ENCODE peak calls at places on chromosomes 2 and 18, in six cellular contexts. I, C, N, R, G and W are unnamed samples. For H3K4me1 and H3K27me3, the result is how much of the 10 kb centered on the place peaks cover.

GRCh38 chr2:86366651-86367500 is 29.4 kb upstream of the REEP1 start:
- DNase-seq in I (no peak), C (no peak), N (no peak), R (no peak), G (no peak), W (no peak)

GRCh38 chr2:120902532-120903088 is 166.9 kb downstream of the GLI2 start:
- DNase-seq in I (no peak), C (no peak), N (no peak), R (no peak), G (no peak), W (no peak)

GRCh38 chr2:95121495-95122196 is at the start of gene MRPS5:
- DNase-seq in I (peak), C (peak), N (peak), R (peak), G (peak), W (peak)

GRCh38 chr2:133809485-133809884 is 241.2 kb upstream of the NCKAP5 start:
- DNase-seq in I (no peak), C (no peak), N (no peak), R (no peak), G (no peak), W (no peak)

GRCh38 chr2:234425923-234426603 is 70.8 kb downstream of the ARL4C start:
- DNase-seq in I (peak), C (no peak), N (no peak), R (no peak), G (no peak), W (peak)

GRCh38 chr2:20422679-20423271 is 24.1 kb upstream of the RHOB start:
- DNase-seq in I (no peak), C (no peak), N (no peak), R (no peak), G (peak), W (no peak)

GRCh38 chr2:88038263-88039105 is 17.1 kb downstream of the KRCC1 start:
- DNase-seq in I (no peak), C (peak), N (no peak), R (no peak), G (peak), W (no peak)

GRCh38 chr2:157727693-157728092 is 99.0 kb upstream of the ACVR1C start:
- DNase-seq in I (no peak), C (no peak), N (no peak), R (no peak), G (no peak), W (no peak)

GRCh38 chr2:174614261-174614660 is 16.7 kb upstream of the WIPF1 start:
- DNase-seq in I (no peak), C (no peak), N (no peak), R (no peak), G (peak), W (no peak)

GRCh38 chr2:188395903-188396699 is 104.4 kb downstream of the GULP1 start:
- DNase-seq in I (no peak), C (no peak), N (no peak), R (no peak), G (no peak), W (no peak)

GRCh38 chr2:28247326-28247725 is 145.3 kb upstream of the FOSL2 start:
- DNase-seq in I (no peak), C (no peak), N (no peak), R (no peak), G (no peak), W (no peak)

GRCh38 chr2:46171996-46172546 is 125.1 kb upstream of the EPAS1 start:
- DNase-seq in I (no peak), C (no peak), N (no peak), R (no peak), G (no peak), W (no peak)

GRCh38 chr2:48332286-48332685 is 197.7 kb upstream of the STON1 start:
- DNase-seq in I (no peak), C (no peak), N (no peak), R (no peak), G (peak), W (no peak)

GRCh38 chr2:183207110-183207509 is 82.9 kb downstream of the NUP35 start:
- DNase-seq in I (no peak), C (no peak), N (no peak), R (no peak), G (peak), W (no peak)

GRCh38 chr2:196233033-196233807 is 61.8 kb upstream of the STK17B start:
- DNase-seq in I (no peak), C (peak), N (no peak), R (no peak), G (peak), W (no peak)

GRCh38 chr2:144181006-144181405 is 338.9 kb downstream of the ZEB2 start:
- DNase-seq in I (no peak), C (no peak), N (no peak), R (no peak), G (no peak), W (no peak)

GRCh38 chr18:70453058-70453775 is 164.4 kb downstream of the SOCS6 start:
- DNase-seq in I (no peak), C (no peak), N (no peak), R (no peak), G (peak), W (no peak)

GRCh38 chr18:9103488-9103887 is 989 bp downstream of the NDUFV2 start:
- DNase-seq in I (peak), C (peak), N (no peak), R (no peak), G (peak), W (no peak)

GRCh38 chr18:50089702-50090101 is 105.2 kb downstream of the MYO5B start:
- DNase-seq in I (no peak), C (no peak), N (no peak), R (no peak), G (no peak), W (no peak)

GRCh38 chr2:231334981-231335380 is 60.5 kb upstream of the B3GNT7 start:
- DNase-seq in I (no peak), C (no peak), N (no peak), R (no peak), G (no peak), W (no peak)

GRCh38 chr18:74778191-74778847 is 180.6 kb downstream of the ZNF407 start:
- DNase-seq in I (no peak), C (no peak), N (no peak), R (no peak), G (peak), W (no peak)

GRCh38 chr18:52348209-52348608 is 8.2 kb downstream of the DCC start:
- DNase-seq in I (no peak), C (no peak), N (no peak), R (no peak), G (peak), W (no peak)

GRCh38 chr2:47250576-47251403 is 95.7 kb upstream of the STPG4 start:
- DNase-seq in I (no peak), C (peak), N (no peak), R (no peak), G (no peak), W (no peak)

GRCh38 chr2:150425121-150425559 is 62.3 kb downstream of the RND3 start:
- DNase-seq in I (no peak), C (no peak), N (peak), R (peak), G (peak), W (no peak)

GRCh38 chr2:47002480-47003381 is 87.1 kb upstream of the MCFD2 start:
- DNase-seq in I (no peak), C (peak), N (peak), R (no peak), G (peak), W (no peak)

GRCh38 chr2:169452080-169452479 is 27.2 kb upstream of the BBS5 start:
- DNase-seq in I (no peak), C (peak), N (no peak), R (no peak), G (peak), W (no peak)

GRCh38 chr2:156339110-156339847 is 6.8 kb upstream of the NR4A2 start:
- DNase-seq in I (no peak), C (no peak), N (no peak), R (no peak), G (no peak), W (no peak)

GRCh38 chr18:77135339-77136075 is 2.9 kb upstream of the MBP start:
- DNase-seq in I (no peak), C (no peak), N (no peak), R (no peak), G (no peak), W (no peak)

GRCh38 chr2:205800804-205801203 is 118.5 kb downstream of the NRP2 start:
- DNase-seq in I (no peak), C (peak), N (no peak), R (no peak), G (no peak), W (no peak)

GRCh38 chr2:44075536-44075935 is 79.7 kb upstream of the LRPPRC start:
- DNase-seq in I (no peak), C (no peak), N (no peak), R (peak), G (peak), W (no peak)

GRCh38 chr2:96163768-96164429 is 18.7 kb upstream of the DUSP2 start:
- DNase-seq in I (peak), C (no peak), N (no peak), R (no peak), G (no peak), W (no peak)

GRCh38 chr2:67954125-67954748 is 108.6 kb downstream of the C1D start:
- DNase-seq in I (no peak), C (peak), N (no peak), R (no peak), G (no peak), W (peak)

GRCh38 chr2:106143495-106144215 is 50.4 kb downstream of the UXS1 start:
- DNase-seq in I (no peak), C (no peak), N (no peak), R (no peak), G (peak), W (no peak)

GRCh38 chr2:237218756-237219155 is 133.1 kb downstream of the COPS8 start:
- DNase-seq in I (no peak), C (no peak), N (no peak), R (no peak), G (peak), W (no peak)

GRCh38 chr18:21053127-21053526 is 58.5 kb downstream of the ROCK1 start:
- DNase-seq in I (no peak), C (peak), N (no peak), R (no peak), G (peak), W (no peak)
- H3K4me1 ChIP-seq in I (under half), C (under half), N (half or more), R (under half), G (under half), W (under half)

GRCh38 chr2:11750422-11750821 is 4.0 kb downstream of the LPIN1 start:
- DNase-seq in I (peak), C (no peak), N (no peak), R (no peak), G (peak), W (no peak)

GRCh38 chr2:11748018-11748860 is 1.8 kb downstream of the LPIN1 start:
- DNase-seq in I (no peak), C (no peak), N (no peak), R (no peak), G (no peak), W (no peak)

GRCh38 chr2:11750917-11751316 is 4.5 kb downstream of the LPIN1 start:
- DNase-seq in I (no peak), C (no peak), N (no peak), R (no peak), G (no peak), W (no peak)

GRCh38 chr2:11749646-11750349 is 3.4 kb downstream of the LPIN1 start:
- DNase-seq in I (no peak), C (no peak), N (no peak), R (no peak), G (no peak), W (no peak)

GRCh38 chr2:11748861-11749645 is 2.6 kb downstream of the LPIN1 start:
- DNase-seq in I (no peak), C (no peak), N (no peak), R (no peak), G (no peak), W (no peak)
- H3K27me3 ChIP-seq in I (under half), C (under half), N (under half), R (under half), G (under half), W (under half)

GRCh38 chr2:148667114-148667513 is 22.6 kb downstream of the EPC2 start:
- DNase-seq in I (no peak), C (no peak), N (no peak), R (no peak), G (no peak), W (no peak)

GRCh38 chr2:148666555-148666954 is 22.0 kb downstream of the EPC2 start:
- DNase-seq in I (no peak), C (no peak), N (no peak), R (no peak), G (no peak), W (no peak)

GRCh38 chr2:148660999-148661398 is 16.4 kb downstream of the EPC2 start:
- DNase-seq in I (no peak), C (no peak), N (no peak), R (no peak), G (peak), W (no peak)

GRCh38 chr2:148658807-148659722 is 14.5 kb downstream of the EPC2 start:
- DNase-seq in I (peak), C (no peak), N (no peak), R (no peak), G (peak), W (no peak)

DNA sequence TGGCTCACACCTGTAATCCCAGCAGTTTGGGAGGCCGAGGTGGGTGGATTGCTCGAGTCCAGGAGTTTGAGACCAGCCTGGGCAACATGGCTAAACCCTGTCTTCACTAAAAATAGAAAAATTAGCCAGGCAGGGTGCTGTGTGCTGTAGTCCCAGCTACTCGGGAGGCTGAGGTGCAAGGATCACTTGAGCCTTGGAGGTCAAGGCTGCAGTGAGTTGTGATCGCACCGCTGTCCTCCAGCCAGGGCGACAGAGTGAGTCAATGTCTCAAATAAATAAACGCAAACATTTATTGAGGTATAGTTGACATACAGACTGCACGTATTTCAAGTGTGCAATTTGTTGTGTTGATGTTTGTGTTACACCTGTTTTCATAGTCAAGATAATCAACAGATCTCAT is 19.7 kb downstream of the EPC2 start:
- DNase-seq in I (no peak), C (no peak), N (no peak), R (no peak), G (no peak), W (no peak)
- H3K4me1 ChIP-seq in I (under half), C (under half), N (half or more), R (under half), G (under half), W (under half)

GRCh38 chr2:85096616-85097015 is 36.6 kb upstream of the TCF7L1 start:
- DNase-seq in I (no peak), C (no peak), N (no peak), R (no peak), G (no peak), W (no peak)
- H3K27me3 ChIP-seq in I (under half), C (under half), N (under half), R (under half), G (under half), W (under half)

GRCh38 chr2:35785564-35785963 is 570.0 kb upstream of the CRIM1 start:
- DNase-seq in I (no peak), C (no peak), N (no peak), R (no peak), G (no peak), W (no peak)

GRCh38 chr2:35787302-35788031 is 568.1 kb upstream of the CRIM1 start:
- DNase-seq in I (no peak), C (no peak), N (no peak), R (no peak), G (no peak), W (no peak)

GRCh38 chr2:35788543-35788942 is 567.0 kb upstream of the CRIM1 start:
- DNase-seq in I (no peak), C (no peak), N (no peak), R (no peak), G (no peak), W (no peak)

GRCh38 chr2:35784777-35785176 is 570.8 kb upstream of the CRIM1 start:
- DNase-seq in I (no peak), C (no peak), N (no peak), R (no peak), G (no peak), W (no peak)

GRCh38 chr2:35783723-35784122 is 571.9 kb upstream of the CRIM1 start:
- DNase-seq in I (no peak), C (peak), N (no peak), R (no peak), G (no peak), W (no peak)
- H3K4me1 ChIP-seq in I (under half), C (under half), N (under half), R (under half), G (under half), W (under half)

GRCh38 chr2:180705122-180705521 is 275.3 kb upstream of the UBE2E3 start:
- DNase-seq in I (no peak), C (no peak), N (no peak), R (no peak), G (peak), W (no peak)

GRCh38 chr2:180705551-180705950 is 274.9 kb upstream of the UBE2E3 start:
- DNase-seq in I (no peak), C (no peak), N (no peak), R (no peak), G (peak), W (no peak)

GRCh38 chr2:180707867-180708205 is 272.6 kb upstream of the UBE2E3 start:
- DNase-seq in I (no peak), C (peak), N (no peak), R (no peak), G (peak), W (no peak)

GRCh38 chr2:180706694-180707093 is 273.7 kb upstream of the UBE2E3 start:
- DNase-seq in I (no peak), C (no peak), N (no peak), R (no peak), G (no peak), W (no peak)

GRCh38 chr2:180707175-180707866 is 273.1 kb upstream of the UBE2E3 start:
- DNase-seq in I (no peak), C (no peak), N (no peak), R (no peak), G (no peak), W (no peak)
- H3K27me3 ChIP-seq in I (under half), C (under half), N (under half), R (under half), G (under half), W (under half)

GRCh38 chr2:172438741-172439508 is 11.5 kb downstream of the ITGA6 start:
- DNase-seq in I (no peak), C (no peak), N (no peak), R (no peak), G (peak), W (no peak)

GRCh38 chr2:172438064-172438421 is 10.7 kb downstream of the ITGA6 start:
- DNase-seq in I (no peak), C (no peak), N (no peak), R (no peak), G (peak), W (no peak)

GRCh38 chr2:172439509-172439860 is 12.1 kb downstream of the ITGA6 start:
- DNase-seq in I (no peak), C (no peak), N (no peak), R (no peak), G (no peak), W (no peak)

GRCh38 chr2:172440795-172441194 is 13.4 kb downstream of the ITGA6 start:
- DNase-seq in I (no peak), C (peak), N (no peak), R (no peak), G (no peak), W (no peak)

GRCh38 chr2:172439911-172440310 is 12.5 kb downstream of the ITGA6 start:
- DNase-seq in I (no peak), C (no peak), N (no peak), R (no peak), G (no peak), W (no peak)
- H3K4me1 ChIP-seq in I (half or more), C (under half), N (half or more), R (under half), G (under half), W (half or more)